ENCODE peak calls at places on chromosomes 11 and 22, in nine cellular contexts. L is AG04450, O is astrocyte of the cerebellum, V is body of pancreas, G is coronary artery, X is astrocyte of the spinal cord, A is psoas muscle, M is testis, F is sigmoid colon. Y is an unnamed sample.

GRCh38 chr11:122617297-122617696 is 38.2 kb upstream of the UBASH3B start:
- DNase-seq in M (no peak), X (no peak), A (no peak), F (no peak), L (no peak), V (no peak), G (no peak), O (no peak), Y (peak; percentile 72)

GRCh38 chr11:117183724-117184349 is 5.3 kb downstream of the SIDT2 start:
- DNase-seq in A (no peak), G (peak; percentile 63), M (peak; percentile 9), F (peak; percentile 47), O (no peak), V (peak; percentile 62), X (no peak), L (no peak), Y (peak; percentile 52)

GRCh38 chr11:86510674-86511073 is 136.0 kb downstream of the CCDC81 start:
- DNase-seq in L (no peak), X (no peak), V (no peak), O (no peak), M (no peak), A (no peak), F (no peak), G (no peak), Y (no peak)

GRCh38 chr11:130076774-130077481 is 7.2 kb downstream of the APLP2 start:
- DNase-seq in X (no peak), M (no peak), L (no peak), F (no peak), A (no peak), O (no peak), V (no peak), G (no peak), Y (no peak)

GRCh38 chr22:20783844-20784723 is 10.2 kb downstream of the SERPIND1 start:
- DNase-seq in V (peak; percentile 45), L (peak; percentile 20), O (peak; percentile 51), X (peak; percentile 70), G (no peak), A (no peak), F (no peak), M (peak; percentile 59), Y (peak; percentile 75)

GRCh38 chr11:93740802-93741093 is 547 bp downstream of the TAF1D start:
- DNase-seq in O (peak; percentile 33), G (peak; percentile 83), F (peak; percentile 79), V (peak; percentile 65), M (peak; percentile 70), A (peak; percentile 63), X (peak; percentile 64), L (no peak), Y (peak; percentile 62)

GRCh38 chr11:93085097-93085496 is 112.7 kb downstream of the SLC36A4 start:
- DNase-seq in O (no peak), G (no peak), V (no peak), F (no peak), M (no peak), L (no peak), A (no peak), X (peak; percentile 12), Y (no peak)

GRCh38 chr22:44351685-44352377 is 39.1 kb upstream of the SHISAL1 start:
- DNase-seq in M (peak; percentile 40), F (peak; percentile 89), A (no peak), L (peak; percentile 86), G (no peak), O (peak; percentile 93), V (peak; percentile 23), X (peak; percentile 92), Y (peak; percentile 88)

GRCh38 chr11:120169981-120170698 is 32.2 kb upstream of the TRIM29 start:
- DNase-seq in L (no peak), F (peak; percentile 62), V (no peak), O (no peak), G (peak; percentile 69), M (no peak), X (no peak), A (no peak), Y (no peak)

GRCh38 chr11:113562981-113563461 is 87.8 kb upstream of the DRD2 start:
- DNase-seq in O (no peak), A (no peak), X (no peak), M (no peak), V (no peak), F (no peak), G (no peak), L (no peak), Y (peak; percentile 66)

GRCh38 chr22:23219787-23220484 is 39.6 kb downstream of the BCR start:
- DNase-seq in F (no peak), O (no peak), V (peak; percentile 43), L (no peak), X (peak; percentile 47), G (no peak), A (no peak), M (no peak), Y (peak; percentile 85)

GRCh38 chr22:32916025-32916424 is 114.5 kb downstream of the TIMP3 start:
- DNase-seq in F (no peak), M (no peak), V (no peak), X (no peak), G (no peak), A (no peak), O (no peak), L (no peak), Y (no peak)

GRCh38 chr11:28632338-28632737 is 524.1 kb downstream of the METTL15 start:
- DNase-seq in A (no peak), M (no peak), G (no peak), L (no peak), V (no peak), O (no peak), F (no peak), X (peak; percentile 32), Y (peak; percentile 57)

GRCh38 chr22:41197046-41197807 is 7.9 kb upstream of the L3MBTL2 start:
- DNase-seq in M (peak; percentile 87), V (peak; percentile 78), G (peak; percentile 90), O (no peak), A (peak; percentile 86), F (peak; percentile 88), L (no peak), X (peak; percentile 39), Y (peak; percentile 68)

GRCh38 chr11:57667715-57668466 is at the start of gene ZDHHC5:
- DNase-seq in A (peak; percentile 99), F (peak; percentile 100), G (peak; percentile 100), L (peak; percentile 100), V (peak; percentile 99), M (peak; percentile 100), X (peak; percentile 100), O (peak; percentile 99), Y (peak; percentile 100)

GRCh38 chr22:46934746-46935491 is 172.5 kb downstream of the TBC1D22A start:
- DNase-seq in X (peak; percentile 91), O (peak; percentile 78), M (no peak), F (no peak), L (peak; percentile 81), G (no peak), A (peak; percentile 44), V (peak; percentile 66), Y (peak; percentile 98)

GRCh38 chr22:47734511-47734910 is 972.1 kb downstream of the TBC1D22A start:
- DNase-seq in O (no peak), G (no peak), F (no peak), L (no peak), A (no peak), V (no peak), M (no peak), X (no peak), Y (no peak)

GRCh38 chr11:123166095-123166559 is 28.9 kb downstream of the CLMP start:
- DNase-seq in L (peak; percentile 97), M (peak; percentile 50), O (no peak), V (peak; percentile 42), X (peak; percentile 77), A (no peak), F (peak; percentile 84), G (no peak), Y (peak; percentile 67)

GRCh38 chr11:120722539-120722938 is 211.0 kb downstream of the GRIK4 start:
- DNase-seq in F (no peak), M (no peak), X (no peak), V (no peak), G (no peak), L (no peak), A (no peak), O (no peak), Y (no peak)

DNA sequence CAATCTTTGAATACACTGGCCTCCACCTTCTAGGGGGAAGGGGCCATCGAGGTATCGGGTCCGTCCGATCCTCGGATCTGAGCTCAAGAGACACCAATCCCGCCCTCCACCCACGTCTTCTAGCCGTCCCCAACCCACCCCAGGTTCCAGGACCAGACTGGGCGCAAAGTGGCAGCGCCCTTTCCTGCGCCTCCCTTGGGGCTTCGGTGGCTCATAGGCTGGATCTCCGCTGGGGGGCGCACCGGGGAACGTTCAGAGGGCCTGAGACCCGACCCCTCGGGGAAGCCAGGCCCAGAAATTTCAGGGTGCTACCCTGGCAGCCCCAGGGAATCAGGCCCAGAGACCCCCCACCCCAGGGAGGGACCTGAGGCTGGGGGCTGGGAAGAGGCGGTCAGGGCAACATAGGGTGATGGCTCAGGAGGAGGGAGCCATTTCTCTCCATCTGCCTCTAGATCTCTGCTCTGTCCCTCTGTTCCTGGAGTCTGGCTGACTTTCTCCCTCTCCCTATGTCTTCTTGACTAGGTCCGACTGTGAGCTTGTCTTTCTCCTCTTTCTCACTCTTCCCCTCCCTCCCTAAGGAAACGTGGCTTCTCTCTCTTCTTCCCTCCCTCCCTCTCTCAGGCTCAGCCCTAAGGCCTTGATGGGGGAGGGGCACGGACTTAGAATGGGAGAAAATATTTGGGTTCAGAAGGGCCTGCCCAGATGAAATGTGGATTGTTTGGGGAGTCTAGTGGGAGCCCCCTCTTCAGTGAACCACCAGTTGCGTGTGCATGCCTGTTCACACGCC is 1.1 kb downstream of the CREB3L1 start:
- DNase-seq in O (no peak), F (peak; percentile 74), G (no peak), V (peak; percentile 68), X (peak; percentile 64), M (peak; percentile 54), L (no peak), A (peak; percentile 58), Y (no peak)
- H3K4me3 ChIP-seq in O (peak overlapping the region; percentile 96), F (peak overlapping the region; percentile 40), G (peak overlapping the region; percentile 73), V (peak overlapping the region; percentile 84), X (peak overlapping the region; percentile 98), M (peak overlapping the region; percentile 64), L (peak overlapping the region; percentile 95), A (peak overlapping the region; percentile 65), Y (no peak overlapping the region)

GRCh38 chr11:88306785-88307184 is 30.8 kb downstream of the CTSC start:
- DNase-seq in O (no peak), F (no peak), A (no peak), G (no peak), V (no peak), M (no peak), X (no peak), L (no peak), Y (no peak)
- TF ChIP-seq CTCF in O (no peak), F (no peak), A (no peak), G (no peak), V (no peak), M (no peak), X (no peak), L (no peak), Y (no peak)

GRCh38 chr11:2305140-2305861 is 3.5 kb downstream of the TSPAN32 start:
- DNase-seq in L (no peak), F (peak; percentile 95), V (peak; percentile 85), X (peak; percentile 59), O (no peak), M (peak; percentile 90), A (peak; percentile 87), G (peak; percentile 89), Y (peak; percentile 68)
- H3K4me3 ChIP-seq in L (peak overlapping the region; percentile 27), F (no peak overlapping the region), V (no peak overlapping the region), X (no peak overlapping the region), O (no peak overlapping the region), M (no peak overlapping the region), A (no peak overlapping the region), G (no peak overlapping the region), Y (no peak overlapping the region)

DNA sequence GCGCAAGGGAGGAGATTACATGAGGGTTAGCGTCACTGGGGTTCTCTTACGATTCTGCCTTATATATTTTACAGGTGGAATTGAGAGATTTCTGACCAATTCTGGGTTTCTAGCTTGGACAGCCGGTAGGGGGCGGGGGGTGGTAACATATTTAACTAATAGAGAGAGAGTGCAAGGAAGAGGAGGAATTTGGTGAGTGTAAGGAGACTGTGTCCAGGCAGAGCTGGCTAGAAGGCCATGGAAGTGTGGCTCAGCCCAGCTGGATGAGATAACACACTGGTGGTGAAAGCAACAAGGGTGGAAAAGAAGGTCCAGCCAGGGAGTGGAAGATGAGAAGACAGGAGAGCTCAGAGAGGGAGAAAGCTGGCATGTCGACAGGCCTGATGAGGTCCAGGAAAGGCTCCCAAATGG is 56.5 kb downstream of the ST3GAL4 start:
- DNase-seq in M (peak; percentile 34), A (no peak), L (no peak), G (peak; percentile 73), F (no peak), X (no peak), O (no peak), V (no peak), Y (no peak)
- TF ChIP-seq CTCF in M (peak; percentile 28), A (no peak), L (peak; percentile 32), G (no peak), F (no peak), X (peak; percentile 6), O (no peak), V (no peak), Y (peak; percentile 1)

Y was measured in epithelial cell of esophagus.